ENCODE peak calls at places on chromosomes 11 and 22, in five cellular contexts. One of them, this sample, is unnamed.

GRCh38 chr11:72971211-72971610 is 157.0 kb downstream of the ATG16L2 start:
- DNase-seq in H1: no peak
- DNase-seq in astrocyte: no peak
- DNase-seq in neuronal stem cell: no peak
- DNase-seq in fibroblast of lung: no peak
- DNase-seq in this sample: no peak

GRCh38 chr11:1131033-1131911 is 26.5 kb upstream of the MUC5AC start:
- DNase-seq in H1: no peak
- DNase-seq in astrocyte: no peak
- DNase-seq in neuronal stem cell: no peak
- DNase-seq in fibroblast of lung: no peak
- DNase-seq in this sample: no peak

GRCh38 chr11:130909650-130910049 is 6.6 kb downstream of the SNX19 start:
- DNase-seq in H1: no peak
- DNase-seq in astrocyte: peak; percentile 86
- DNase-seq in neuronal stem cell: no peak
- DNase-seq in fibroblast of lung: peak; percentile 85
- DNase-seq in this sample: no peak

GRCh38 chr11:7967826-7968225 is 2.6 kb upstream of the NLRP10 start:
- DNase-seq in H1: no peak
- DNase-seq in astrocyte: no peak
- DNase-seq in neuronal stem cell: no peak
- DNase-seq in fibroblast of lung: peak; percentile 46
- DNase-seq in this sample: no peak

GRCh38 chr22:49880281-49880680 is 26.6 kb downstream of the ZBED4 start:
- DNase-seq in H1: no peak
- DNase-seq in astrocyte: no peak
- DNase-seq in neuronal stem cell: no peak
- DNase-seq in fibroblast of lung: no peak
- DNase-seq in this sample: no peak

GRCh38 chr11:106815209-106815608 is 203.1 kb downstream of the GUCY1A2 start:
- DNase-seq in H1: no peak
- DNase-seq in astrocyte: no peak
- DNase-seq in neuronal stem cell: no peak
- DNase-seq in fibroblast of lung: no peak
- DNase-seq in this sample: no peak

GRCh38 chr11:14638561-14638960 is 5.0 kb upstream of the PDE3B start:
- DNase-seq in H1: no peak
- DNase-seq in astrocyte: no peak
- DNase-seq in neuronal stem cell: no peak
- DNase-seq in fibroblast of lung: peak; percentile 39
- DNase-seq in this sample: no peak

GRCh38 chr22:50399751-50400331 is 56.7 kb downstream of the PPP6R2 start:
- DNase-seq in H1: peak; percentile 72
- DNase-seq in astrocyte: no peak
- DNase-seq in neuronal stem cell: peak; percentile 9
- DNase-seq in fibroblast of lung: no peak
- DNase-seq in this sample: peak; percentile 41

GRCh38 chr11:10305262-10305963 is 540 bp downstream of the ADM start:
- DNase-seq in H1: peak; percentile 66
- DNase-seq in astrocyte: no peak
- DNase-seq in neuronal stem cell: no peak
- DNase-seq in fibroblast of lung: peak; percentile 27
- DNase-seq in this sample: peak; percentile 60

GRCh38 chr11:59463176-59463575 is 6.4 kb downstream of the OR4D6 start:
- DNase-seq in H1: no peak
- DNase-seq in astrocyte: no peak
- DNase-seq in neuronal stem cell: no peak
- DNase-seq in fibroblast of lung: no peak
- DNase-seq in this sample: no peak

GRCh38 chr11:73193251-73194033 is 24.6 kb upstream of the P2RY2 start:
- DNase-seq in H1: no peak
- DNase-seq in astrocyte: no peak
- DNase-seq in neuronal stem cell: no peak
- DNase-seq in fibroblast of lung: no peak
- DNase-seq in this sample: no peak

GRCh38 chr11:45543808-45544422 is 121.5 kb downstream of the CHST1 start:
- DNase-seq in H1: peak; percentile 77
- DNase-seq in astrocyte: no peak
- DNase-seq in neuronal stem cell: peak; percentile 47
- DNase-seq in fibroblast of lung: peak; percentile 5
- DNase-seq in this sample: no peak

GRCh38 chr11:108069947-108070346 is 51.4 kb upstream of the ACAT1 start:
- DNase-seq in H1: no peak
- DNase-seq in astrocyte: peak; percentile 63
- DNase-seq in neuronal stem cell: no peak
- DNase-seq in fibroblast of lung: peak; percentile 67
- DNase-seq in this sample: no peak

GRCh38 chr11:133086518-133086917 is 445.8 kb downstream of the OPCML start:
- DNase-seq in H1: no peak
- DNase-seq in astrocyte: no peak
- DNase-seq in neuronal stem cell: no peak
- DNase-seq in fibroblast of lung: no peak
- DNase-seq in this sample: no peak

GRCh38 chr22:24230911-24231656 is 13.8 kb downstream of the GGT5 start:
- DNase-seq in H1: peak; percentile 98
- DNase-seq in astrocyte: no peak
- DNase-seq in neuronal stem cell: no peak
- DNase-seq in fibroblast of lung: no peak
- DNase-seq in this sample: peak; percentile 60

GRCh38 chr11:94884322-94884721 is 89.0 kb downstream of the CWC15 start:
- DNase-seq in H1: no peak
- DNase-seq in astrocyte: no peak
- DNase-seq in neuronal stem cell: no peak
- DNase-seq in fibroblast of lung: no peak
- DNase-seq in this sample: no peak

GRCh38 chr11:110728883-110729282 is 16.6 kb upstream of the ARHGAP20 start:
- DNase-seq in H1: no peak
- DNase-seq in astrocyte: no peak
- DNase-seq in neuronal stem cell: no peak
- DNase-seq in fibroblast of lung: peak; percentile 46
- DNase-seq in this sample: no peak

GRCh38 chr22:39727541-39727940 is 157.0 kb downstream of the CACNA1I start:
- DNase-seq in H1: peak; percentile 37
- DNase-seq in astrocyte: no peak
- DNase-seq in neuronal stem cell: no peak
- DNase-seq in fibroblast of lung: peak; percentile 31
- DNase-seq in this sample: no peak

GRCh38 chr11:7969756-7970646 is 4.8 kb upstream of the NLRP10 start:
- DNase-seq in H1: no peak
- DNase-seq in astrocyte: peak; percentile 53
- DNase-seq in neuronal stem cell: no peak
- DNase-seq in fibroblast of lung: no peak
- DNase-seq in this sample: no peak

GRCh38 chr22:22552630-22553029 is 6.4 kb downstream of the PRAME start:
- DNase-seq in H1: no peak
- DNase-seq in astrocyte: no peak
- DNase-seq in neuronal stem cell: no peak
- DNase-seq in fibroblast of lung: no peak
- DNase-seq in this sample: no peak

GRCh38 chr11:12087075-12087775 is 23.2 kb upstream of the MICAL2 start:
- DNase-seq in H1: no peak
- DNase-seq in astrocyte: peak; percentile 71
- DNase-seq in neuronal stem cell: no peak
- DNase-seq in fibroblast of lung: peak; percentile 82
- DNase-seq in this sample: peak; percentile 52

DNA sequence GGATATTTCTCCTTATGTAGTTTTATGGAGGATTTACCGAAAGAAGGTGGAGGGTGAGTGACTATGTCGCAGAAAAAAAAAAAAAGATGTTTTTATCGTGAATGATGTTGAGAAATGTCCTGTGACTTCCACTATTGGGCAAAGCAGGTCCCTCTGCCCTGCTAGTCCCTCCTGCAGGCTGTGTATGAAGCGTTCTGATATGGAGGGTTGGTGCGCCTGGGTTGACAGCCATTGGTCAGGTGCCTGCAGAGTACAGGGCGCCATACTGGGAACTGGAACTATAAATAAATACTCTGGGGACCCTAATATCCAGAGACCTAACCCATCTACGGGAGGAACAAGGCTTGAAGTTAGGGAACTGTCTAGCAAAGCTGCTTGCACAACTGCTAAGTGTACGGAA is 1.5 kb downstream of the IL17RA start:
- DNase-seq in H1: no peak
- DNase-seq in astrocyte: no peak
- DNase-seq in neuronal stem cell: no peak
- DNase-seq in fibroblast of lung: no peak
- DNase-seq in this sample: no peak
- H3K9ac ChIP-seq in H1: no peak overlapping the region
- H3K9ac ChIP-seq in astrocyte: peak overlapping the region; percentile 89
- H3K9ac ChIP-seq in neuronal stem cell: no peak overlapping the region
- H3K9ac ChIP-seq in fibroblast of lung: no peak overlapping the region
- H3K9ac ChIP-seq in this sample: peak overlapping the region; percentile 12

DNA sequence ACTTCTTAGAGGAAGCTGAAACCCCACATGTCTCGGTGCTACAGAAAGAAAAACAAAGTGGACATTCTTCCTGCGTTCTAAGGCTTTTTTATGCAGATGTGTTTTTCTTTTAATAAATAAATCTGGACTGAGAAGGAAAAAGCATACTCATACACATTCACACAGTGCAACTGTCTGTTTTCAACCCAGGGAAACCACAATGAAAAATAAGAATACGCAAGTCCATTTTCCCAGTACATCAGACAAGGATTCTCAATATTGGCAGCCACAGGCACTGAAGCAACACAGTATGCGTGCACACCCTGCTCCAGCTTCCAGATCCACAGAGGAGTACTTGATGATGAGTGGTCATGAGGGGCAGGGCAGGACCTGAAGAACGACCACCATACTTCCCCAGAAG is 86.9 kb downstream of the ETS1 start:
- DNase-seq in H1: no peak
- DNase-seq in astrocyte: peak; percentile 60
- DNase-seq in neuronal stem cell: no peak
- DNase-seq in fibroblast of lung: no peak
- DNase-seq in this sample: no peak
- H3K9ac ChIP-seq in H1: no peak overlapping the region
- H3K9ac ChIP-seq in astrocyte: peak overlapping the region; percentile 88
- H3K9ac ChIP-seq in neuronal stem cell: no peak overlapping the region
- H3K9ac ChIP-seq in fibroblast of lung: peak overlapping the region; percentile 29
- H3K9ac ChIP-seq in this sample: no peak overlapping the region

DNA sequence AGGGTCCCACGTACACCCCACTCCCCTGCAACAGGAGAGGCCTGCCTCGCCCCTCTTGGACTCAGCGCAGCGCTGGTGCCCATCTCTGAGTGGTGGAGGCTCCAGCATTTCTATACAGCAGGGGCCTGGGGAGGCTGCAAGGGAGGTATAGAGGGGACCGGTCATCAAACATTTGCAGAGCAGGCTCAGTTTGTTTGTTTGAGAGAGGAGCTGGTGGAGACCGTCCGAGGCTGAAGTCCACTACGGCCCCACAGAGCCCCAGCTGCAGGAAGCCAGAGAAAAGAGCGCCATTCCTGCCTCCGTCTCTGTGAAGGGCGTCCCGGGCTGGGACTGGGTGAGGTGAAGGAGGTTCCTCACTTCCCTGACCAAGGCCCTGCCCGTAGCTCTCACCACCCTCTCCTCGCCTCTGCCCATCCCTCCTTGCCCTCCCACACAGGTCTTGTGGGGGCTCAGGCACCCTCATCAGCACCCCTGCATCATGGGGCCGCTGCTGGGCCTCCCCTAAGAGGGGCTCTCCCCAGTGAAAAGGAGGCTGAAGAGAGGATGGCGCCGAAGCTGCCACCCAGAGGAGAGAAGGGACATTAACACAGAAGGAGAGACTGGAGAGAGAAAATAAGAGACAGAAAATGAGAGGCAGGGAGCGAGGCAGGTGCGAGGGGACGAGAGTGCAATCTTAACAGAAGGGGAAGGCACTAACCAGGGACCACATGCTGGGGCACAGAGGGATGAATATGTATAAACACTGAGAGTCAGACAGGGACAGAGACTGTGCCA is 24.6 kb downstream of the RPUSD4 start:
- DNase-seq in H1: no peak
- DNase-seq in astrocyte: no peak
- DNase-seq in neuronal stem cell: no peak
- DNase-seq in fibroblast of lung: no peak
- DNase-seq in this sample: no peak
- H3K9ac ChIP-seq in H1: no peak overlapping the region
- H3K9ac ChIP-seq in astrocyte: no peak overlapping the region
- H3K9ac ChIP-seq in neuronal stem cell: peak overlapping the region; percentile 45
- H3K9ac ChIP-seq in fibroblast of lung: no peak overlapping the region
- H3K9ac ChIP-seq in this sample: no peak overlapping the region

GRCh38 chr11:121655481-121656332 is 202.9 kb upstream of the SORL1-AS1 start:
- DNase-seq in H1: peak; percentile 94
- DNase-seq in astrocyte: peak; percentile 96
- DNase-seq in neuronal stem cell: peak; percentile 78
- DNase-seq in fibroblast of lung: peak; percentile 98
- DNase-seq in this sample: peak; percentile 79

GRCh38 chr11:121656333-121657090 is 203.7 kb upstream of the SORL1-AS1 start:
- DNase-seq in H1: peak; percentile 47
- DNase-seq in astrocyte: no peak
- DNase-seq in neuronal stem cell: no peak
- DNase-seq in fibroblast of lung: no peak
- DNase-seq in this sample: no peak

GRCh38 chr11:121654506-121655480 is 202.0 kb upstream of the SORL1-AS1 start:
- DNase-seq in H1: no peak
- DNase-seq in astrocyte: no peak
- DNase-seq in neuronal stem cell: no peak
- DNase-seq in fibroblast of lung: no peak
- DNase-seq in this sample: no peak

GRCh38 chr11:121659811-121660210 is 207.0 kb upstream of the SORL1-AS1 start:
- DNase-seq in H1: no peak
- DNase-seq in astrocyte: no peak
- DNase-seq in neuronal stem cell: no peak
- DNase-seq in fibroblast of lung: no peak
- DNase-seq in this sample: no peak

GRCh38 chr11:121657191-121657590 is 204.4 kb upstream of the SORL1-AS1 start:
- DNase-seq in H1: no peak
- DNase-seq in astrocyte: no peak
- DNase-seq in neuronal stem cell: no peak
- DNase-seq in fibroblast of lung: no peak
- DNase-seq in this sample: no peak
- H3K9ac ChIP-seq in H1: no peak overlapping the region
- H3K9ac ChIP-seq in astrocyte: peak overlapping the region; percentile 91
- H3K9ac ChIP-seq in neuronal stem cell: no peak overlapping the region
- H3K9ac ChIP-seq in fibroblast of lung: no peak overlapping the region
- H3K9ac ChIP-seq in this sample: no peak overlapping the region

This sample was measured in colonic mucosa.